ENCODE peak calls at places on chromosome 13, in six cellular contexts. One of them, this sample, is unnamed.

GRCh38 chr13:50414640-50415039 is 399.4 kb downstream of the KCNRG start:
- DNase-seq in activated CD8-positive, alpha-beta T cell treated with anti-CD3 and anti-CD28 coated beads for 36 hours: no peak
- DNase-seq in HT1080: no peak
- DNase-seq in ovary: no peak
- DNase-seq in naive thymus-derived CD8-positive, alpha-beta T cell: no peak
- DNase-seq in stimulated activated CD8-positive, alpha-beta memory T cell treated with anti-CD3 and anti-CD28 coated beads, Interleukin-15, amount 100 ng/mL, for 1 hour: no peak
- DNase-seq in this sample: no peak

GRCh38 chr13:111267205-111267604 is 53.2 kb upstream of the TEX29 start:
- DNase-seq in activated CD8-positive, alpha-beta T cell treated with anti-CD3 and anti-CD28 coated beads for 36 hours: no peak
- DNase-seq in HT1080: no peak
- DNase-seq in naive thymus-derived CD8-positive, alpha-beta T cell: no peak
- DNase-seq in ovary: no peak
- DNase-seq in stimulated activated CD8-positive, alpha-beta memory T cell treated with anti-CD3 and anti-CD28 coated beads, Interleukin-15, amount 100 ng/mL, for 1 hour: no peak
- DNase-seq in this sample: no peak

GRCh38 chr13:34810996-34811395 is 131.1 kb upstream of the NBEA start:
- DNase-seq in stimulated activated CD8-positive, alpha-beta memory T cell treated with anti-CD3 and anti-CD28 coated beads, Interleukin-15, amount 100 ng/mL, for 1 hour: no peak
- DNase-seq in activated CD8-positive, alpha-beta T cell treated with anti-CD3 and anti-CD28 coated beads for 36 hours: no peak
- DNase-seq in HT1080: no peak
- DNase-seq in ovary: no peak
- DNase-seq in naive thymus-derived CD8-positive, alpha-beta T cell: no peak
- DNase-seq in this sample: no peak

GRCh38 chr13:39373108-39373507 is 229.9 kb downstream of the LHFPL6 start:
- DNase-seq in stimulated activated CD8-positive, alpha-beta memory T cell treated with anti-CD3 and anti-CD28 coated beads, Interleukin-15, amount 100 ng/mL, for 1 hour: no peak
- DNase-seq in naive thymus-derived CD8-positive, alpha-beta T cell: no peak
- DNase-seq in HT1080: no peak
- DNase-seq in activated CD8-positive, alpha-beta T cell treated with anti-CD3 and anti-CD28 coated beads for 36 hours: no peak
- DNase-seq in ovary: no peak
- DNase-seq in this sample: no peak

GRCh38 chr13:72886272-72887062 is 104.5 kb downstream of the PIBF1 start:
- DNase-seq in HT1080: no peak
- DNase-seq in activated CD8-positive, alpha-beta T cell treated with anti-CD3 and anti-CD28 coated beads for 36 hours: no peak
- DNase-seq in naive thymus-derived CD8-positive, alpha-beta T cell: no peak
- DNase-seq in ovary: no peak
- DNase-seq in stimulated activated CD8-positive, alpha-beta memory T cell treated with anti-CD3 and anti-CD28 coated beads, Interleukin-15, amount 100 ng/mL, for 1 hour: no peak
- DNase-seq in this sample: no peak

GRCh38 chr13:112013665-112014064 is 53.3 kb upstream of the SOX1 start:
- DNase-seq in activated CD8-positive, alpha-beta T cell treated with anti-CD3 and anti-CD28 coated beads for 36 hours: no peak
- DNase-seq in stimulated activated CD8-positive, alpha-beta memory T cell treated with anti-CD3 and anti-CD28 coated beads, Interleukin-15, amount 100 ng/mL, for 1 hour: no peak
- DNase-seq in HT1080: no peak
- DNase-seq in naive thymus-derived CD8-positive, alpha-beta T cell: no peak
- DNase-seq in ovary: no peak
- DNase-seq in this sample: no peak

GRCh38 chr13:89955773-89956172 is 1391.7 kb upstream of the MIR17HG start:
- DNase-seq in activated CD8-positive, alpha-beta T cell treated with anti-CD3 and anti-CD28 coated beads for 36 hours: no peak
- DNase-seq in HT1080: no peak
- DNase-seq in stimulated activated CD8-positive, alpha-beta memory T cell treated with anti-CD3 and anti-CD28 coated beads, Interleukin-15, amount 100 ng/mL, for 1 hour: no peak
- DNase-seq in ovary: no peak
- DNase-seq in naive thymus-derived CD8-positive, alpha-beta T cell: no peak
- DNase-seq in this sample: no peak

GRCh38 chr13:80591978-80592377 is 251.1 kb upstream of the SPRY2 start:
- DNase-seq in stimulated activated CD8-positive, alpha-beta memory T cell treated with anti-CD3 and anti-CD28 coated beads, Interleukin-15, amount 100 ng/mL, for 1 hour: no peak
- DNase-seq in naive thymus-derived CD8-positive, alpha-beta T cell: no peak
- DNase-seq in activated CD8-positive, alpha-beta T cell treated with anti-CD3 and anti-CD28 coated beads for 36 hours: no peak
- DNase-seq in HT1080: no peak
- DNase-seq in ovary: no peak
- DNase-seq in this sample: no peak

GRCh38 chr13:89749888-89750287 is 1597.6 kb upstream of the MIR17HG start:
- DNase-seq in naive thymus-derived CD8-positive, alpha-beta T cell: no peak
- DNase-seq in HT1080: peak
- DNase-seq in activated CD8-positive, alpha-beta T cell treated with anti-CD3 and anti-CD28 coated beads for 36 hours: no peak
- DNase-seq in stimulated activated CD8-positive, alpha-beta memory T cell treated with anti-CD3 and anti-CD28 coated beads, Interleukin-15, amount 100 ng/mL, for 1 hour: no peak
- DNase-seq in ovary: no peak
- DNase-seq in this sample: no peak

GRCh38 chr13:77896536-77896935 is 22.1 kb downstream of the EDNRB start:
- DNase-seq in ovary: peak
- DNase-seq in naive thymus-derived CD8-positive, alpha-beta T cell: no peak
- DNase-seq in HT1080: no peak
- DNase-seq in stimulated activated CD8-positive, alpha-beta memory T cell treated with anti-CD3 and anti-CD28 coated beads, Interleukin-15, amount 100 ng/mL, for 1 hour: no peak
- DNase-seq in activated CD8-positive, alpha-beta T cell treated with anti-CD3 and anti-CD28 coated beads for 36 hours: no peak
- DNase-seq in this sample: no peak

GRCh38 chr13:110445722-110446569 is 115.6 kb downstream of the RAB20 start:
- DNase-seq in ovary: peak
- DNase-seq in HT1080: peak
- DNase-seq in naive thymus-derived CD8-positive, alpha-beta T cell: no peak
- DNase-seq in activated CD8-positive, alpha-beta T cell treated with anti-CD3 and anti-CD28 coated beads for 36 hours: no peak
- DNase-seq in stimulated activated CD8-positive, alpha-beta memory T cell treated with anti-CD3 and anti-CD28 coated beads, Interleukin-15, amount 100 ng/mL, for 1 hour: no peak
- DNase-seq in this sample: no peak

GRCh38 chr13:68987585-68987984 is 1120.0 kb upstream of the ATXN8OS start:
- DNase-seq in ovary: no peak
- DNase-seq in HT1080: no peak
- DNase-seq in stimulated activated CD8-positive, alpha-beta memory T cell treated with anti-CD3 and anti-CD28 coated beads, Interleukin-15, amount 100 ng/mL, for 1 hour: no peak
- DNase-seq in naive thymus-derived CD8-positive, alpha-beta T cell: no peak
- DNase-seq in activated CD8-positive, alpha-beta T cell treated with anti-CD3 and anti-CD28 coated beads for 36 hours: no peak
- DNase-seq in this sample: no peak

GRCh38 chr13:23794267-23795161 is 94.7 kb downstream of the MIPEP start:
- DNase-seq in ovary: no peak
- DNase-seq in activated CD8-positive, alpha-beta T cell treated with anti-CD3 and anti-CD28 coated beads for 36 hours: no peak
- DNase-seq in naive thymus-derived CD8-positive, alpha-beta T cell: no peak
- DNase-seq in HT1080: peak
- DNase-seq in stimulated activated CD8-positive, alpha-beta memory T cell treated with anti-CD3 and anti-CD28 coated beads, Interleukin-15, amount 100 ng/mL, for 1 hour: no peak
- DNase-seq in this sample: no peak

GRCh38 chr13:112648101-112648500 is 41.7 kb upstream of the ATP11A start:
- DNase-seq in HT1080: no peak
- DNase-seq in naive thymus-derived CD8-positive, alpha-beta T cell: no peak
- DNase-seq in ovary: no peak
- DNase-seq in stimulated activated CD8-positive, alpha-beta memory T cell treated with anti-CD3 and anti-CD28 coated beads, Interleukin-15, amount 100 ng/mL, for 1 hour: no peak
- DNase-seq in activated CD8-positive, alpha-beta T cell treated with anti-CD3 and anti-CD28 coated beads for 36 hours: no peak
- DNase-seq in this sample: no peak

GRCh38 chr13:44155422-44156293 is 218.0 kb upstream of the SERP2 start:
- DNase-seq in naive thymus-derived CD8-positive, alpha-beta T cell: no peak
- DNase-seq in HT1080: no peak
- DNase-seq in stimulated activated CD8-positive, alpha-beta memory T cell treated with anti-CD3 and anti-CD28 coated beads, Interleukin-15, amount 100 ng/mL, for 1 hour: no peak
- DNase-seq in activated CD8-positive, alpha-beta T cell treated with anti-CD3 and anti-CD28 coated beads for 36 hours: no peak
- DNase-seq in ovary: peak
- DNase-seq in this sample: no peak

GRCh38 chr13:30654430-30654829 is 36.7 kb downstream of the USPL1 start:
- DNase-seq in HT1080: no peak
- DNase-seq in naive thymus-derived CD8-positive, alpha-beta T cell: no peak
- DNase-seq in activated CD8-positive, alpha-beta T cell treated with anti-CD3 and anti-CD28 coated beads for 36 hours: peak
- DNase-seq in ovary: no peak
- DNase-seq in stimulated activated CD8-positive, alpha-beta memory T cell treated with anti-CD3 and anti-CD28 coated beads, Interleukin-15, amount 100 ng/mL, for 1 hour: no peak
- DNase-seq in this sample: no peak

GRCh38 chr13:114282143-114282685 is 813 bp downstream of the UPF3A start:
- DNase-seq in stimulated activated CD8-positive, alpha-beta memory T cell treated with anti-CD3 and anti-CD28 coated beads, Interleukin-15, amount 100 ng/mL, for 1 hour: peak
- DNase-seq in ovary: peak
- DNase-seq in activated CD8-positive, alpha-beta T cell treated with anti-CD3 and anti-CD28 coated beads for 36 hours: peak
- DNase-seq in naive thymus-derived CD8-positive, alpha-beta T cell: no peak
- DNase-seq in HT1080: peak
- DNase-seq in this sample: peak

GRCh38 chr13:106919638-106920037 is 351.7 kb upstream of the ARGLU1 start:
- DNase-seq in activated CD8-positive, alpha-beta T cell treated with anti-CD3 and anti-CD28 coated beads for 36 hours: no peak
- DNase-seq in naive thymus-derived CD8-positive, alpha-beta T cell: no peak
- DNase-seq in stimulated activated CD8-positive, alpha-beta memory T cell treated with anti-CD3 and anti-CD28 coated beads, Interleukin-15, amount 100 ng/mL, for 1 hour: no peak
- DNase-seq in ovary: peak
- DNase-seq in HT1080: no peak
- DNase-seq in this sample: no peak

GRCh38 chr13:48595330-48596127 is 58.2 kb upstream of the CYSLTR2 start:
- DNase-seq in naive thymus-derived CD8-positive, alpha-beta T cell: peak
- DNase-seq in ovary: peak
- DNase-seq in activated CD8-positive, alpha-beta T cell treated with anti-CD3 and anti-CD28 coated beads for 36 hours: peak
- DNase-seq in HT1080: peak
- DNase-seq in stimulated activated CD8-positive, alpha-beta memory T cell treated with anti-CD3 and anti-CD28 coated beads, Interleukin-15, amount 100 ng/mL, for 1 hour: peak
- DNase-seq in this sample: peak

GRCh38 chr13:23680836-23681235 is 110.6 kb downstream of the TNFRSF19 start:
- DNase-seq in activated CD8-positive, alpha-beta T cell treated with anti-CD3 and anti-CD28 coated beads for 36 hours: no peak
- DNase-seq in stimulated activated CD8-positive, alpha-beta memory T cell treated with anti-CD3 and anti-CD28 coated beads, Interleukin-15, amount 100 ng/mL, for 1 hour: no peak
- DNase-seq in HT1080: no peak
- DNase-seq in naive thymus-derived CD8-positive, alpha-beta T cell: no peak
- DNase-seq in ovary: no peak
- DNase-seq in this sample: no peak

GRCh38 chr13:51682691-51683090 is 98.4 kb downstream of the WDFY2 start:
- DNase-seq in activated CD8-positive, alpha-beta T cell treated with anti-CD3 and anti-CD28 coated beads for 36 hours: no peak
- DNase-seq in ovary: no peak
- DNase-seq in naive thymus-derived CD8-positive, alpha-beta T cell: no peak
- DNase-seq in stimulated activated CD8-positive, alpha-beta memory T cell treated with anti-CD3 and anti-CD28 coated beads, Interleukin-15, amount 100 ng/mL, for 1 hour: no peak
- DNase-seq in HT1080: peak
- DNase-seq in this sample: no peak

GRCh38 chr13:59332966-59333365 is 830.8 kb downstream of the DIAPH3 start:
- DNase-seq in HT1080: no peak
- DNase-seq in naive thymus-derived CD8-positive, alpha-beta T cell: no peak
- DNase-seq in stimulated activated CD8-positive, alpha-beta memory T cell treated with anti-CD3 and anti-CD28 coated beads, Interleukin-15, amount 100 ng/mL, for 1 hour: no peak
- DNase-seq in ovary: no peak
- DNase-seq in activated CD8-positive, alpha-beta T cell treated with anti-CD3 and anti-CD28 coated beads for 36 hours: no peak
- DNase-seq in this sample: no peak

GRCh38 chr13:42041684-42042035 is 6.8 kb upstream of the DGKH start:
- DNase-seq in stimulated activated CD8-positive, alpha-beta memory T cell treated with anti-CD3 and anti-CD28 coated beads, Interleukin-15, amount 100 ng/mL, for 1 hour: no peak
- DNase-seq in naive thymus-derived CD8-positive, alpha-beta T cell: no peak
- DNase-seq in HT1080: peak
- DNase-seq in ovary: peak
- DNase-seq in activated CD8-positive, alpha-beta T cell treated with anti-CD3 and anti-CD28 coated beads for 36 hours: peak
- DNase-seq in this sample: peak

GRCh38 chr13:20142927-20143480 is 17.8 kb downstream of the GJA3 start:
- DNase-seq in activated CD8-positive, alpha-beta T cell treated with anti-CD3 and anti-CD28 coated beads for 36 hours: no peak
- DNase-seq in naive thymus-derived CD8-positive, alpha-beta T cell: no peak
- DNase-seq in ovary: no peak
- DNase-seq in HT1080: no peak
- DNase-seq in stimulated activated CD8-positive, alpha-beta memory T cell treated with anti-CD3 and anti-CD28 coated beads, Interleukin-15, amount 100 ng/mL, for 1 hour: no peak
- DNase-seq in this sample: no peak

GRCh38 chr13:68713394-68713793 is 1394.2 kb upstream of the ATXN8OS start:
- DNase-seq in naive thymus-derived CD8-positive, alpha-beta T cell: no peak
- DNase-seq in HT1080: no peak
- DNase-seq in stimulated activated CD8-positive, alpha-beta memory T cell treated with anti-CD3 and anti-CD28 coated beads, Interleukin-15, amount 100 ng/mL, for 1 hour: no peak
- DNase-seq in activated CD8-positive, alpha-beta T cell treated with anti-CD3 and anti-CD28 coated beads for 36 hours: no peak
- DNase-seq in ovary: no peak
- DNase-seq in this sample: no peak

GRCh38 chr13:112525306-112525945 is 62.5 kb downstream of the TUBGCP3 start:
- DNase-seq in naive thymus-derived CD8-positive, alpha-beta T cell: no peak
- DNase-seq in ovary: no peak
- DNase-seq in HT1080: peak
- DNase-seq in activated CD8-positive, alpha-beta T cell treated with anti-CD3 and anti-CD28 coated beads for 36 hours: no peak
- DNase-seq in stimulated activated CD8-positive, alpha-beta memory T cell treated with anti-CD3 and anti-CD28 coated beads, Interleukin-15, amount 100 ng/mL, for 1 hour: no peak
- DNase-seq in this sample: no peak

GRCh38 chr13:51283361-51283760 is 56.1 kb upstream of the SERPINE3 start:
- DNase-seq in ovary: no peak
- DNase-seq in activated CD8-positive, alpha-beta T cell treated with anti-CD3 and anti-CD28 coated beads for 36 hours: no peak
- DNase-seq in HT1080: peak
- DNase-seq in naive thymus-derived CD8-positive, alpha-beta T cell: no peak
- DNase-seq in stimulated activated CD8-positive, alpha-beta memory T cell treated with anti-CD3 and anti-CD28 coated beads, Interleukin-15, amount 100 ng/mL, for 1 hour: no peak
- DNase-seq in this sample: no peak

GRCh38 chr13:60583911-60584753 is 187.1 kb downstream of the TDRD3 start:
- DNase-seq in activated CD8-positive, alpha-beta T cell treated with anti-CD3 and anti-CD28 coated beads for 36 hours: peak
- DNase-seq in stimulated activated CD8-positive, alpha-beta memory T cell treated with anti-CD3 and anti-CD28 coated beads, Interleukin-15, amount 100 ng/mL, for 1 hour: no peak
- DNase-seq in naive thymus-derived CD8-positive, alpha-beta T cell: no peak
- DNase-seq in HT1080: peak
- DNase-seq in ovary: no peak
- DNase-seq in this sample: no peak

GRCh38 chr13:106691251-106691650 is 123.3 kb upstream of the ARGLU1 start:
- DNase-seq in ovary: no peak
- DNase-seq in HT1080: no peak
- DNase-seq in stimulated activated CD8-positive, alpha-beta memory T cell treated with anti-CD3 and anti-CD28 coated beads, Interleukin-15, amount 100 ng/mL, for 1 hour: no peak
- DNase-seq in naive thymus-derived CD8-positive, alpha-beta T cell: no peak
- DNase-seq in activated CD8-positive, alpha-beta T cell treated with anti-CD3 and anti-CD28 coated beads for 36 hours: no peak
- DNase-seq in this sample: no peak

GRCh38 chr13:90232291-90232690 is 1115.2 kb upstream of the MIR17HG start:
- DNase-seq in activated CD8-positive, alpha-beta T cell treated with anti-CD3 and anti-CD28 coated beads for 36 hours: no peak
- DNase-seq in naive thymus-derived CD8-positive, alpha-beta T cell: no peak
- DNase-seq in stimulated activated CD8-positive, alpha-beta memory T cell treated with anti-CD3 and anti-CD28 coated beads, Interleukin-15, amount 100 ng/mL, for 1 hour: no peak
- DNase-seq in HT1080: no peak
- DNase-seq in ovary: no peak
- DNase-seq in this sample: no peak

GRCh38 chr13:47298506-47298905 is 401.7 kb upstream of the HTR2A start:
- DNase-seq in ovary: no peak
- DNase-seq in activated CD8-positive, alpha-beta T cell treated with anti-CD3 and anti-CD28 coated beads for 36 hours: no peak
- DNase-seq in naive thymus-derived CD8-positive, alpha-beta T cell: no peak
- DNase-seq in HT1080: peak
- DNase-seq in stimulated activated CD8-positive, alpha-beta memory T cell treated with anti-CD3 and anti-CD28 coated beads, Interleukin-15, amount 100 ng/mL, for 1 hour: no peak
- DNase-seq in this sample: no peak

GRCh38 chr13:28719656-28720055 is 886 bp upstream of the SLC46A3 start:
- DNase-seq in ovary: no peak
- DNase-seq in activated CD8-positive, alpha-beta T cell treated with anti-CD3 and anti-CD28 coated beads for 36 hours: no peak
- DNase-seq in HT1080: peak
- DNase-seq in stimulated activated CD8-positive, alpha-beta memory T cell treated with anti-CD3 and anti-CD28 coated beads, Interleukin-15, amount 100 ng/mL, for 1 hour: no peak
- DNase-seq in naive thymus-derived CD8-positive, alpha-beta T cell: no peak
- DNase-seq in this sample: no peak

GRCh38 chr13:110195547-110196485 is 111.1 kb downstream of the COL4A1 start:
- DNase-seq in activated CD8-positive, alpha-beta T cell treated with anti-CD3 and anti-CD28 coated beads for 36 hours: no peak
- DNase-seq in stimulated activated CD8-positive, alpha-beta memory T cell treated with anti-CD3 and anti-CD28 coated beads, Interleukin-15, amount 100 ng/mL, for 1 hour: no peak
- DNase-seq in HT1080: no peak
- DNase-seq in ovary: no peak
- DNase-seq in naive thymus-derived CD8-positive, alpha-beta T cell: no peak
- DNase-seq in this sample: no peak

GRCh38 chr13:48144413-48145035 is 49.6 kb upstream of the MED4 start:
- DNase-seq in stimulated activated CD8-positive, alpha-beta memory T cell treated with anti-CD3 and anti-CD28 coated beads, Interleukin-15, amount 100 ng/mL, for 1 hour: no peak
- DNase-seq in ovary: peak
- DNase-seq in activated CD8-positive, alpha-beta T cell treated with anti-CD3 and anti-CD28 coated beads for 36 hours: peak
- DNase-seq in HT1080: no peak
- DNase-seq in naive thymus-derived CD8-positive, alpha-beta T cell: no peak
- DNase-seq in this sample: no peak

GRCh38 chr13:73870970-73871935 is 263.0 kb downstream of the KLF12 start:
- DNase-seq in stimulated activated CD8-positive, alpha-beta memory T cell treated with anti-CD3 and anti-CD28 coated beads, Interleukin-15, amount 100 ng/mL, for 1 hour: no peak
- DNase-seq in activated CD8-positive, alpha-beta T cell treated with anti-CD3 and anti-CD28 coated beads for 36 hours: peak
- DNase-seq in HT1080: peak
- DNase-seq in naive thymus-derived CD8-positive, alpha-beta T cell: no peak
- DNase-seq in ovary: peak
- DNase-seq in this sample: no peak

GRCh38 chr13:30112602-30113435 is 194.5 kb downstream of the KATNAL1 start:
- DNase-seq in activated CD8-positive, alpha-beta T cell treated with anti-CD3 and anti-CD28 coated beads for 36 hours: peak
- DNase-seq in naive thymus-derived CD8-positive, alpha-beta T cell: peak
- DNase-seq in ovary: peak
- DNase-seq in stimulated activated CD8-positive, alpha-beta memory T cell treated with anti-CD3 and anti-CD28 coated beads, Interleukin-15, amount 100 ng/mL, for 1 hour: peak
- DNase-seq in HT1080: peak
- DNase-seq in this sample: peak

GRCh38 chr13:25939961-25940687 is 111.7 kb downstream of the SHISA2 start:
- DNase-seq in naive thymus-derived CD8-positive, alpha-beta T cell: no peak
- DNase-seq in ovary: no peak
- DNase-seq in HT1080: peak
- DNase-seq in activated CD8-positive, alpha-beta T cell treated with anti-CD3 and anti-CD28 coated beads for 36 hours: no peak
- DNase-seq in stimulated activated CD8-positive, alpha-beta memory T cell treated with anti-CD3 and anti-CD28 coated beads, Interleukin-15, amount 100 ng/mL, for 1 hour: no peak
- DNase-seq in this sample: no peak

This sample was measured in left lobe of liver.